ENCODE peak calls at places on chromosome 14, in seven cellular contexts. E is stimulated activated CD8-positive, alpha-beta memory T cell treated with anti-CD3 and anti-CD28 coated beads, Interleukin-4, amount 100 ng/mL, for 24 hours; O is T follicular helper cell; R is CD8-positive, alpha-beta T cell; S is RWPE1; M is posterior cingulate gyrus; T is HL-60. Y is an unnamed sample.

GRCh38 chr14:85479306-85479705 is 50.6 kb upstream of the FLRT2 start:
- DNase-seq in E (no peak), S (no peak), T (no peak), M (no peak), O (no peak), R (no peak), Y (no peak)

GRCh38 chr14:20812576-20812975 is 9.9 kb upstream of the RNASE1 start:
- DNase-seq in T (no peak), S (no peak), O (no peak), R (no peak), E (no peak), M (no peak), Y (no peak)

GRCh38 chr14:38839743-38840375 is 263.2 kb downstream of the SEC23A start:
- DNase-seq in M (no peak), R (no peak), T (peak; percentile 69), S (no peak), O (no peak), E (no peak), Y (peak; percentile 12)

GRCh38 chr14:91374897-91375747 is 42.5 kb downstream of the CCDC88C start:
- DNase-seq in R (no peak), S (no peak), M (no peak), O (no peak), E (no peak), T (no peak), Y (no peak)

GRCh38 chr14:100135784-100136183 is 23.7 kb downstream of the DEGS2 start:
- DNase-seq in S (no peak), E (no peak), O (no peak), R (no peak), M (no peak), T (no peak), Y (no peak)

GRCh38 chr14:24177928-24178327 is 6.0 kb downstream of the REC8 start:
- DNase-seq in T (no peak), O (no peak), S (no peak), M (no peak), R (no peak), E (no peak), Y (no peak)

GRCh38 chr14:36068777-36069534 is 107.6 kb downstream of the PTCSC3 start:
- DNase-seq in T (no peak), S (peak; percentile 77), M (no peak), O (no peak), E (no peak), R (no peak), Y (peak; percentile 58)

GRCh38 chr14:104977681-104978647 is at the start of gene AHNAK2:
- DNase-seq in M (peak; percentile 44), S (peak; percentile 73), R (no peak), T (peak; percentile 47), O (peak; percentile 25), E (peak; percentile 36), Y (peak; percentile 82)

GRCh38 chr14:71321556-71322315 is 414.5 kb downstream of the PCNX1 start:
- DNase-seq in M (no peak), T (no peak), E (no peak), R (no peak), S (peak; percentile 76), O (peak; percentile 6), Y (peak; percentile 73)

GRCh38 chr14:24674204-24674970 is 40.4 kb upstream of the GZMB start:
- DNase-seq in E (no peak), T (peak; percentile 52), O (peak; percentile 15), S (no peak), R (no peak), M (no peak), Y (peak; percentile 0)

GRCh38 chr14:88908216-88908615 is 83.8 kb downstream of the TTC8 start:
- DNase-seq in O (no peak), R (no peak), T (no peak), S (no peak), M (no peak), E (no peak), Y (no peak)

GRCh38 chr14:65867333-65867732 is 454.8 kb downstream of the FUT8 start:
- DNase-seq in T (no peak), E (no peak), S (no peak), R (no peak), O (no peak), M (no peak), Y (no peak)

GRCh38 chr14:93011650-93012317 is 88.8 kb downstream of the CHGA start:
- DNase-seq in T (no peak), E (no peak), O (no peak), S (no peak), R (no peak), M (peak; percentile 68), Y (no peak)

Y was measured in EH.